ENCODE peak calls at places on chromosome 13, in six cellular contexts. J, Z, D, A, W and E are unnamed samples.
A peak's percentile ranks its signal among the peaks of the same experiment; 100 is the strongest.

GRCh38 chr13:27374650-27375049 is 49.8 kb upstream of the GTF3A start:
- DNase-seq in J (peak; percentile 71), Z (peak; percentile 96), D (peak; percentile 85), A (peak; percentile 32), W (peak; percentile 58), E (peak; percentile 81)

GRCh38 chr13:102484329-102484728 is 82.5 kb upstream of the FGF14 start:
- DNase-seq in J (peak; percentile 2), Z (peak; percentile 24), D (no peak), A (no peak), W (no peak), E (peak; percentile 41)

GRCh38 chr13:45626731-45627374 is 11.3 kb upstream of the ERICH6B start:
- DNase-seq in J (peak; percentile 12), Z (peak; percentile 42), D (no peak), A (no peak), W (no peak), E (no peak)

GRCh38 chr13:113971471-113972231 is 2.2 kb downstream of the C13orf46 start:
- DNase-seq in J (no peak), Z (no peak), D (no peak), A (no peak), W (no peak), E (no peak)

GRCh38 chr13:51361111-51361510 is 21.6 kb downstream of the SERPINE3 start:
- DNase-seq in J (peak; percentile 46), Z (no peak), D (no peak), A (no peak), W (no peak), E (no peak)

GRCh38 chr13:114131581-114132418 is 623 bp downstream of the RASA3 start:
- DNase-seq in J (peak; percentile 52), Z (peak; percentile 67), D (no peak), A (no peak), W (no peak), E (peak; percentile 64)

GRCh38 chr13:28031220-28031903 is 42.9 kb upstream of the URAD start:
- DNase-seq in J (no peak), Z (no peak), D (no peak), A (no peak), W (no peak), E (no peak)

GRCh38 chr13:39226359-39226758 is 188.1 kb downstream of the NHLRC3 start:
- DNase-seq in J (no peak), Z (no peak), D (no peak), A (no peak), W (no peak), E (no peak)

GRCh38 chr13:34993470-34993869 is 51.4 kb downstream of the NBEA start:
- DNase-seq in J (peak; percentile 39), Z (peak; percentile 11), D (no peak), A (no peak), W (no peak), E (no peak)

GRCh38 chr13:66858163-66858562 is 372.0 kb downstream of the PCDH9 start:
- DNase-seq in J (no peak), Z (no peak), D (no peak), A (no peak), W (no peak), E (no peak)

GRCh38 chr13:110662105-110662504 is 43.8 kb downstream of the CARS2 start:
- DNase-seq in J (no peak), Z (no peak), D (no peak), A (no peak), W (no peak), E (no peak)

GRCh38 chr13:26867451-26868067 is 107.0 kb upstream of the GPR12 start:
- DNase-seq in J (peak; percentile 10), Z (peak; percentile 40), D (no peak), A (no peak), W (no peak), E (peak; percentile 46)

GRCh38 chr13:113604186-113604585 is 19.6 kb downstream of the TFDP1 start:
- DNase-seq in J (no peak), Z (no peak), D (no peak), A (no peak), W (no peak), E (no peak)

GRCh38 chr13:96994030-96994848 is at the start of gene OXGR1:
- DNase-seq in J (no peak), Z (peak; percentile 14), D (no peak), A (no peak), W (no peak), E (peak; percentile 36)
- TF ChIP-seq EZH2 in J (no peak), Z (no peak), D (no peak), A (peak; percentile 70), W (no peak), E (peak; percentile 42)

DNA sequence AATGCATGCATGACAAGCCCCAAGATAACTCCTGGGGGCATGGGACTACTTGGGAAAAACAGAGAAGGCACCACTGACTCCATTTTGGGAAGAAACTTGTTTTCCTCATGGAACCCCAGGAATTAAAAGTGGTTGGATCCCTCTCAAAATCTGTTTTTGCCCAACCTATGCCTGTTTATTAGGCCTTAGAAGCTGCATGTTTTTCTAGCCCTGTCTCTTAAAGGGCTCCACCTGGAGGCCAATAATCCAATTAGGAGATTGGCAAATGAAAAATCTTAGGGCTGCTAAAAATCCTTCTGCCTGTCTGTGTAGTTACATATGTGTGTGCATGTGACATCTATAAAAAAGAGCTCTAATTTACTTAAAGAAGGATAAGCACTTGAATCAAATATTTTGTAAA is 26.9 kb downstream of the MED4 start:
- DNase-seq in J (no peak), Z (no peak), D (no peak), A (no peak), W (no peak), E (no peak)
- H3K9me3 ChIP-seq in J (peaks cover 24% of the 10 kb centered on the region), Z (no peaks in the 10 kb centered on the region), D (peaks cover 15% of the 10 kb centered on the region), A (peaks cover 13% of the 10 kb centered on the region), W (peaks cover 8% of the 10 kb centered on the region), E (peaks cover 42% of the 10 kb centered on the region)

GRCh38 chr13:20157387-20157786 is 3.5 kb downstream of the GJA3 start:
- DNase-seq in J (no peak), Z (peak; percentile 25), D (no peak), A (no peak), W (no peak), E (no peak)

GRCh38 chr13:20159646-20160345 is 1.1 kb downstream of the GJA3 start:
- DNase-seq in J (peak; percentile 40), Z (peak; percentile 73), D (no peak), A (no peak), W (no peak), E (peak; percentile 51)

GRCh38 chr13:20161951-20162300 is 1.1 kb upstream of the GJA3 start:
- DNase-seq in J (no peak), Z (no peak), D (no peak), A (no peak), W (no peak), E (peak; percentile 43)

GRCh38 chr13:20161275-20161950 is 561 bp upstream of the GJA3 start:
- DNase-seq in J (no peak), Z (peak; percentile 64), D (no peak), A (no peak), W (no peak), E (peak; percentile 53)

DNA sequence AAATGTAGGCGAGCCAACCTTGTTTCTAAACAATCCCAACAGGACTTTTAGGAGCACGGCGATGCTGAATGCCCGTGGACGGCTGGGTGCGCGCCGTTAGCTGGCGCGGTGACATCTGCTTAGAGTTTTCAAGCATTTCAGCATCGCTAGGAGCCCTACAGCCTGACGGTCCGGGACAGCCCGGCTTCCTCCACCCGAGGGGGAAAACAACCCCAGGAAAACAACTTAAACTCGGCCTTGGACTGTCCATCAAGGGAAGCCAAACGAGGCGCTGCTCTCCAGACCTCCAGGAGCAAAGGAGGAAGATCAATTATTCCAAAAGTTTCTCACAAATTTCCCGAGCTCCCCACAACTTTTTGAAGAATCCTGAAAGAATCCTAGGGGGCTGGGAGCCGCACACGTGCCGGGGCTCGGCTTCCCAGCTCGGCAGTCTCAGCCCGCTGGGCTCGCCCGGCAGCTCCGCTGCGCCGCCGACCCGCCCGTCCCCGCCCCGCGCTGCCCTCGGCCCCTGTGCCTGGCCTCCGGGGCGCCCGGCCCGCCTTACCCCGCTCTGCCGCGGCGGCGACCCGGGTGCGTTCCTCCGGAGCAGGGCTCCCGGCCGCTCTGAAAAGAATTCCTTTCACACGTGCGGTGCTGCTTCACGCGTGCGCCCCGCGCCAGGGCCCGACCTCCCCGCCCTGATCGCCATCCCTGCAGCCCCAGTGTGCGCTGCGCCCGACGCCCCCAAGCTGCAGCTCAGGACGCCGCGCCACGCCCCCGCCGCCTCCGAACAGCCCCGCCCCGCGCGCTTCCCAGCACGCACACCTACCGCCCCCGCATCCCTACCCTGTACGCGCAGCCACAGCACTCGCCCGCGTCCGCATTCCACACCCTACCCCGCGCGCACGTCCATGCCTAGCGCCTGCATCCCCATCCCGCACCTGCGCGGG is at the start of gene GJA3:
- DNase-seq in J (peak; percentile 18), Z (peak; percentile 79), D (no peak), A (no peak), W (no peak), E (peak; percentile 84)
- TF ChIP-seq EZH2 in J (no peak), Z (no peak), D (no peak), A (no peak), W (no peak), E (peak; percentile 15)

GRCh38 chr13:47572375-47572774 is 428.7 kb downstream of the SUCLA2 start:
- DNase-seq in J (no peak), Z (no peak), D (no peak), A (no peak), W (no peak), E (no peak)
- H3K9me3 ChIP-seq in J (peaks cover 18% of the 10 kb centered on the region), Z (no peaks in the 10 kb centered on the region), D (no peaks in the 10 kb centered on the region), A (peaks cover 5% of the 10 kb centered on the region), W (peaks cover 4% of the 10 kb centered on the region), E (no peaks in the 10 kb centered on the region)

GRCh38 chr13:50122465-50122864 is 107.2 kb downstream of the KCNRG start:
- DNase-seq in J (no peak), Z (no peak), D (no peak), A (no peak), W (no peak), E (peak; percentile 13)
- TF ChIP-seq EZH2 in J (no peak), Z (no peak), D (no peak), A (no peak), W (no peak), E (no peak)

DNA sequence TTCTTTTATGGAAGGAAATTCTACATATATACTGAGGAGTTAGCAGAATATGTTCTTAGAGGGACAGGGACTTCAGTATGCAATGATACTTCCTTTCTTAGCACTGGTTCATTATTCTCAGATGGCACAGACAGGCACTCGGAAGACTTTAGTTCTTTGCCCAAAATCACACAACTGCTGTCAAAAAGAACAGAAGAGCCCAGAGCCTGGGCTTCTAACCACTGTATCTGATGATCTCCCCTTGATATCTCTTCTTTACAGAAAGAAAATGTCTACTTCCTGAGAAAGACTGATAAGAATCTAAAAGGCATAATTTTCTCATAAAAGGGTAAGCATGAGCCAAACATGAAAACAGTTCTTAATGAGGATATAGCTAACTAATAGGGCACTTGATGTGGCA is 2034.2 kb upstream of the PRR20A start:
- DNase-seq in J (no peak), Z (no peak), D (no peak), A (no peak), W (no peak), E (no peak)
- H3K9me3 ChIP-seq in J (no peaks in the 10 kb centered on the region), Z (no peaks in the 10 kb centered on the region), D (peaks cover 17% of the 10 kb centered on the region), A (no peaks in the 10 kb centered on the region), W (no peaks in the 10 kb centered on the region), E (no peaks in the 10 kb centered on the region)

GRCh38 chr13:99085139-99085845 is 107.4 kb upstream of the DOCK9 start:
- DNase-seq in J (no peak), Z (peak; percentile 36), D (no peak), A (no peak), W (no peak), E (peak; percentile 38)
- TF ChIP-seq EZH2 in J (no peak), Z (no peak), D (no peak), A (no peak), W (no peak), E (peak; percentile 48)

DNA sequence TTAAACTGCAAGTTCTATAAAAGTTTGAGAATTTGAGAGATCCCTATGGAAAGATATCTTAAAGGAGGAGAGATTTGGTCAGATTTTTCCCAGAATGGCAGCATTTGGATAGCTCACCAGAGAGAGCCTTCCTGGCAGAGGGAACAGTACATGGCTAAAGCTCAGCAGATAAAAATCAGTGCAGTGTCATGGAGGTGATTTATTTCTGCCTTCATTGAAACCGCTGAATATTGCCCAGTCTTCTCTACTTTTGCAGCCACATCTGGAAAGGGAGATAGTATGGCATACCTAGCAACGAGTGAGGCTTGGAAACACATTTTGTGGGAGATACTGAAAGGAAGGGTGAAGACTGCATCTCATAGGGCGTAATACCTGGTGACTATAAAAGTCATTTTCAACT is 155.2 kb downstream of the RFC3 start:
- DNase-seq in J (no peak), Z (no peak), D (no peak), A (no peak), W (no peak), E (no peak)
- H3K9me3 ChIP-seq in J (no peaks in the 10 kb centered on the region), Z (no peaks in the 10 kb centered on the region), D (no peaks in the 10 kb centered on the region), A (no peaks in the 10 kb centered on the region), W (peaks cover 4% of the 10 kb centered on the region), E (no peaks in the 10 kb centered on the region)